ENCODE peak calls at places on chromosomes 6 and 20, in nine cellular contexts. D is gastrocnemius medialis, F is ovary, G is uterus, T is IMR-90, C is HCT116, R is transverse colon, H is A549, U is tibial nerve. N is an unnamed sample.

GRCh38 chr6:69390125-69390524 is 406.7 kb downstream of the LMBRD1 start:
- DNase-seq in C (no peak), R (no peak), H (no peak), U (no peak), G (no peak), T (no peak), D (no peak), F (no peak), N (no peak)

GRCh38 chr20:46573788-46574581 is 23.5 kb upstream of the OCSTAMP start:
- DNase-seq in T (peak), R (no peak), G (no peak), C (no peak), U (no peak), H (no peak), F (no peak), D (no peak), N (no peak)

GRCh38 chr6:797479-798077 is 104.6 kb upstream of the EXOC2 start:
- DNase-seq in R (peak), F (no peak), H (peak), D (no peak), T (peak), C (peak), U (no peak), G (no peak), N (no peak)

GRCh38 chr6:167684276-167685104 is 142.2 kb upstream of the AFDN start:
- DNase-seq in D (no peak), G (no peak), U (no peak), F (no peak), R (peak), H (no peak), T (no peak), C (no peak), N (no peak)

GRCh38 chr20:13717631-13718044 is 67.1 kb downstream of the ESF1 start:
- DNase-seq in C (no peak), D (no peak), U (no peak), R (no peak), G (no peak), H (no peak), T (no peak), F (no peak), N (no peak)

GRCh38 chr6:79385333-79385732 is 150.9 kb upstream of the HMGN3 start:
- DNase-seq in D (no peak), R (no peak), G (no peak), F (no peak), U (no peak), T (no peak), C (no peak), H (no peak), N (no peak)

GRCh38 chr20:60113024-60113724 is 155.0 kb downstream of the CDH26 start:
- DNase-seq in H (no peak), F (no peak), U (no peak), R (no peak), C (no peak), G (no peak), D (no peak), T (no peak), N (no peak)

GRCh38 chr6:143731789-143732188 is 54.0 kb downstream of the PHACTR2 start:
- DNase-seq in C (no peak), G (no peak), U (no peak), F (no peak), T (no peak), H (no peak), R (no peak), D (no peak), N (no peak)

GRCh38 chr6:150685860-150686259 is 86.2 kb downstream of the PLEKHG1 start:
- DNase-seq in D (no peak), H (peak), C (peak), U (no peak), T (peak), R (peak), G (no peak), F (no peak), N (peak)

GRCh38 chr6:126267621-126268020 is 72.3 kb upstream of the CENPW start:
- DNase-seq in F (no peak), U (no peak), C (no peak), D (no peak), T (no peak), G (peak), H (no peak), R (no peak), N (no peak)

GRCh38 chr6:114202389-114202788 is 140.4 kb downstream of the HS3ST5 start:
- DNase-seq in D (no peak), T (no peak), H (no peak), C (no peak), U (no peak), G (no peak), F (no peak), R (no peak), N (no peak)

GRCh38 chr6:30870546-30870945 is 13.8 kb upstream of the DDR1 start:
- DNase-seq in F (no peak), U (no peak), T (no peak), G (no peak), R (no peak), D (no peak), H (no peak), C (no peak), N (no peak)

GRCh38 chr6:106194949-106195919 is 109.1 kb downstream of the PRDM1 start:
- DNase-seq in C (peak), G (no peak), T (peak), H (no peak), F (no peak), R (no peak), U (no peak), D (no peak), N (no peak)

GRCh38 chr20:46681032-46681854 is 8.0 kb downstream of the TP53RK start:
- DNase-seq in U (peak), T (peak), C (no peak), H (peak), R (peak), F (peak), D (no peak), G (peak), N (no peak)

GRCh38 chr20:11178946-11179654 is 505.3 kb upstream of the JAG1 start:
- DNase-seq in T (peak), C (peak), R (no peak), F (no peak), U (no peak), G (no peak), D (no peak), H (peak), N (no peak)

GRCh38 chr6:1311400-1312192 is at the start of gene FOXQ1:
- DNase-seq in U (no peak), G (no peak), D (no peak), F (no peak), C (peak), T (peak), H (peak), R (peak), N (peak)

GRCh38 chr6:94362061-94362864 is 942.9 kb upstream of the EPHA7 start:
- DNase-seq in F (no peak), G (no peak), R (no peak), H (no peak), T (no peak), D (no peak), C (no peak), U (no peak), N (no peak)

GRCh38 chr6:119678961-119679360 is 329.4 kb upstream of the MAN1A1 start:
- DNase-seq in F (no peak), H (no peak), D (no peak), R (no peak), U (no peak), G (no peak), C (no peak), T (no peak), N (no peak)

GRCh38 chr20:51750037-51750769 is 18.0 kb downstream of the ATP9A start:
- DNase-seq in G (peak), H (peak), U (no peak), C (peak), R (peak), D (peak), F (no peak), T (peak), N (peak)

GRCh38 chr6:28537509-28538140 is 11.9 kb downstream of the GPX5 start:
- DNase-seq in U (no peak), G (no peak), H (peak), T (peak), D (no peak), R (no peak), C (peak), F (no peak), N (no peak)

GRCh38 chr6:110325197-110325596 is 33.0 kb downstream of the METTL24 start:
- DNase-seq in C (no peak), D (no peak), T (peak), F (peak), H (no peak), R (peak), U (no peak), G (no peak), N (no peak)

GRCh38 chr6:138817799-138818198 is 21.9 kb downstream of the ECT2L start:
- DNase-seq in G (no peak), U (no peak), H (no peak), T (peak), R (peak), D (no peak), C (peak), F (no peak), N (no peak)
- H3K27ac ChIP-seq in G (no peak), U (no peak), H (no peak), T (no peak), R (peak), D (no peak), C (peak), F (no peak), N (no peak)

GRCh38 chr6:37818536-37819176 is 871 bp upstream of the ZFAND3 start:
- DNase-seq in T (peak), R (peak), F (peak), H (peak), U (peak), G (peak), D (peak), C (peak), N (peak)
- TF ChIP-seq POLR2A in T (peak), R (peak), F (peak), H (peak), U (peak), G (peak), D (peak), C (no peak), N (peak)

GRCh38 chr20:36094497-36094896 is 60.0 kb upstream of the EPB41L1 start:
- DNase-seq in U (no peak), C (no peak), H (peak), F (no peak), G (peak), R (peak), T (no peak), D (no peak), N (no peak)
- H3K27ac ChIP-seq in U (peak), C (peak), H (peak), F (no peak), G (no peak), R (peak), T (no peak), D (no peak), N (no peak)

DNA sequence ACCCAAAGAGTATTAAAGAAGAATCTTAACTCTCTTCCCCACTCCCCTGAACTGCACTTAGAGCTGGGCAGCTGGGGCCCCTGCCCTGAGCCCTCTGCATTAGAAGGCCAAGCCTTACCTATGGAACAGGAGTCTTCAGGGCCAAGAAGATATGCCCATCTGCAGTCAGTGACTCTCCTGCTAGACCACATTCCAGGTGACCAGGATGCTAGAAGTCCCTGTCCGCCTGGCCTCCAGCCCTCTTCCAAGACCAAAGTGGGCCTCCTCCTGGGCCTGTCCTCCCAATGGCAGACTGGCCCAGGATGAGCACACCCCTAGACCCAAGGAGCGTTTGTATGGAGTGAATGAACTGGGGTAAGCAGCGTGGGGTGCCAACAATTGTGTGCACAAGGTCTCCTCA is 259.1 kb downstream of the LY86 start:
- DNase-seq in T (no peak), H (no peak), C (no peak), F (no peak), G (no peak), D (no peak), R (no peak), U (no peak), N (no peak)
- TF ChIP-seq POLR2A in T (no peak), H (no peak), C (no peak), F (no peak), G (no peak), D (no peak), R (no peak), U (no peak), N (no peak)

DNA sequence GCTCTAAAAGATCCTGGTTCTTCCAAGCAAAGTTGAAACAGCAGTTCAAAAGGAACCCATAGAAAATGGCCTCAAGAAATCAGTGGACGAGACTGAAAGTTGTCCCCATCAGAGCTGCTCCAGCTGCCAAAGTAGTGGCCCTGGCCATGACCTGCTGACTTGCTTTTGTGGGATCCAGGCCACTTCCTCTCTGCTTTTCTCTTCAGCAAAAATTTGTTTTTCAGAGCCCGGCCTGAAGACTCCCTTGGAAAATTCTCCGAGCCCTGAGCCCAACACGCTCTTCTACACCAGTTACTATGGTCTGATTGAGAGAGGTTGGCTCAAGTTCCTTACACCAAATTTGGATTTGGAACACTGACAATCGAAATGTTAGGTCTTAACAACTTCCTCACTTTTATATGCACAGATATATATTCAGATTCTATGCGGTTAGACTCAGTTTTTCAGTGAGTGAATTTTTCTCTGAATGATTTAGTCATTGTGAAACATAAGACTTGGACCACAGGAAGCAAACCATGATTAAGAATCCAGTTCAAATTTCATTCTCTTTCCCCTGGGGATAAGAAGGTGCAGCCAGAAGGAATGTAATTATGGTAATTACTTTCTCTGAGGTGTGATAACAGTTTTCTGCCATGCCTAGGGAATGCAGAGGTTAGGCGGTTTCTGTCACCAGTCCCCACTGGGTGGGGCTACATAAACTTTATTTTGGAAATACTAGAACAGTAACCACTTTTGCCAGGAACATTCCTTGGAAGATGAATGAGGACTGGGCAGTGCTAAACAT is 365.3 kb downstream of the SYNE1 start:
- DNase-seq in G (peak), H (no peak), T (peak), R (peak), D (peak), F (peak), C (no peak), U (no peak), N (no peak)
- H3K27ac ChIP-seq in G (peak), H (no peak), T (no peak), R (peak), D (peak), F (peak), C (no peak), U (peak), N (no peak)

GRCh38 chr20:24980321-24981053 is 12.1 kb downstream of the APMAP start:
- DNase-seq in F (no peak), U (no peak), H (no peak), T (no peak), R (no peak), C (no peak), D (no peak), G (no peak), N (no peak)
- TF ChIP-seq POLR2A in F (no peak), U (no peak), H (peak), T (no peak), R (no peak), C (no peak), D (no peak), G (no peak), N (no peak)